ENCODE peak calls at places on chromosomes 3 and 15, in six cellular contexts. One of them, this sample, is unnamed. For H3K4me1, the result is how much of the 10 kb centered on the place peaks cover.

GRCh38 chr15:80551348-80551747 is 143.8 kb upstream of the ABHD17C start:
- DNase-seq in IMR-90: no peak
- DNase-seq in neuronal stem cell: no peak
- DNase-seq in PC-3: no peak
- DNase-seq in neural progenitor cell: no peak
- DNase-seq in MM.1S: no peak
- DNase-seq in this sample: no peak

GRCh38 chr3:134976948-134977347 is 181.9 kb downstream of the EPHB1 start:
- DNase-seq in IMR-90: no peak
- DNase-seq in neuronal stem cell: no peak
- DNase-seq in PC-3: no peak
- DNase-seq in neural progenitor cell: no peak
- DNase-seq in MM.1S: no peak
- DNase-seq in this sample: no peak

GRCh38 chr3:111956449-111956848 is 22.4 kb upstream of the ABHD10 start:
- DNase-seq in IMR-90: no peak
- DNase-seq in neuronal stem cell: no peak
- DNase-seq in PC-3: no peak
- DNase-seq in neural progenitor cell: no peak
- DNase-seq in MM.1S: no peak
- DNase-seq in this sample: no peak

GRCh38 chr3:177882124-177882648 is 654.0 kb upstream of the KCNMB2 start:
- DNase-seq in IMR-90: no peak
- DNase-seq in neuronal stem cell: no peak
- DNase-seq in PC-3: no peak
- DNase-seq in neural progenitor cell: no peak
- DNase-seq in MM.1S: no peak
- DNase-seq in this sample: no peak

GRCh38 chr3:5187920-5188418 is 462 bp downstream of the EDEM1 start:
- DNase-seq in IMR-90: peak
- DNase-seq in neuronal stem cell: no peak
- DNase-seq in PC-3: peak
- DNase-seq in neural progenitor cell: peak
- DNase-seq in MM.1S: peak
- DNase-seq in this sample: peak

GRCh38 chr3:176785207-176785606 is 412.1 kb downstream of the TBL1XR1 start:
- DNase-seq in IMR-90: no peak
- DNase-seq in neuronal stem cell: no peak
- DNase-seq in PC-3: no peak
- DNase-seq in neural progenitor cell: no peak
- DNase-seq in MM.1S: no peak
- DNase-seq in this sample: no peak

GRCh38 chr3:195246608-195247007 is 24.4 kb downstream of the XXYLT1 start:
- DNase-seq in IMR-90: no peak
- DNase-seq in neuronal stem cell: no peak
- DNase-seq in PC-3: no peak
- DNase-seq in neural progenitor cell: no peak
- DNase-seq in MM.1S: no peak
- DNase-seq in this sample: no peak

GRCh38 chr3:3309836-3310235 is 130.3 kb upstream of the CRBN start:
- DNase-seq in IMR-90: no peak
- DNase-seq in neuronal stem cell: peak
- DNase-seq in PC-3: no peak
- DNase-seq in neural progenitor cell: peak
- DNase-seq in MM.1S: no peak
- DNase-seq in this sample: no peak

GRCh38 chr3:186783731-186784515 is 546 bp downstream of the EIF4A2 start:
- DNase-seq in IMR-90: peak
- DNase-seq in neuronal stem cell: peak
- DNase-seq in PC-3: peak
- DNase-seq in neural progenitor cell: peak
- DNase-seq in MM.1S: peak
- DNase-seq in this sample: peak

GRCh38 chr3:136186330-136186729 is 9.8 kb downstream of the MSL2 start:
- DNase-seq in IMR-90: no peak
- DNase-seq in neuronal stem cell: no peak
- DNase-seq in PC-3: peak
- DNase-seq in neural progenitor cell: no peak
- DNase-seq in MM.1S: peak
- DNase-seq in this sample: no peak

GRCh38 chr15:39344662-39345141 is 236.2 kb upstream of the THBS1 start:
- DNase-seq in IMR-90: no peak
- DNase-seq in neuronal stem cell: no peak
- DNase-seq in PC-3: peak
- DNase-seq in neural progenitor cell: peak
- DNase-seq in MM.1S: no peak
- DNase-seq in this sample: no peak

GRCh38 chr3:70233112-70233511 is 79.3 kb downstream of the MDFIC2 start:
- DNase-seq in IMR-90: no peak
- DNase-seq in neuronal stem cell: no peak
- DNase-seq in PC-3: no peak
- DNase-seq in neural progenitor cell: no peak
- DNase-seq in MM.1S: no peak
- DNase-seq in this sample: no peak
- H3K4me2 ChIP-seq in IMR-90: no peak
- H3K4me2 ChIP-seq in neuronal stem cell: no peak
- H3K4me2 ChIP-seq in PC-3: no peak
- H3K4me2 ChIP-seq in neural progenitor cell: no peak
- H3K4me2 ChIP-seq in MM.1S: no peak
- H3K4me2 ChIP-seq in this sample: no peak

DNA sequence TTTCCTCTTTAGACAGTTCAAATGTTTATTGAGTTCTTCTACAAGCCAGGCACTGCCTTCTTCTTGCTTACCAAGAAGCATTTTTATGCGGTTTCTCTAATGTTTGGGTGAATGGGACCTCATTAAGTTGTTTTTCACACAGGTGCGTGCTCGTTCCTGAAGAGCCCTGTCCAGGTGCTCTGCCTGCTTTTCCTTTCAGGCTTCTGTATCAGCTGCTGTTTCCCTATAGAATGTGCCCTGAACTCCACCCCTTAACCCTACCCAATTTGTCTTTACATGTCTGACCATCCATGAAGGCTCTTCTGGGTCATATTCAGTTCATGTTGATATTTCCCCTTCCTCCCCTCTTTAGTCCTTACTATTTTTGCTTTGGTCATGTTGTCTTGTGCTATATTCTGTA is 22.4 kb upstream of the GOLGA6L10 start:
- DNase-seq in IMR-90: no peak
- DNase-seq in neuronal stem cell: no peak
- DNase-seq in PC-3: no peak
- DNase-seq in neural progenitor cell: no peak
- DNase-seq in MM.1S: no peak
- DNase-seq in this sample: no peak
- H3K4me1 ChIP-seq in IMR-90: under half
- H3K4me1 ChIP-seq in neuronal stem cell: under half
- H3K4me1 ChIP-seq in PC-3: under half
- H3K4me1 ChIP-seq in neural progenitor cell: under half
- H3K4me1 ChIP-seq in MM.1S: under half
- H3K4me1 ChIP-seq in this sample: under half

GRCh38 chr3:126197854-126198584 is 17.6 kb upstream of the ALDH1L1 start:
- DNase-seq in IMR-90: peak
- DNase-seq in neuronal stem cell: no peak
- DNase-seq in PC-3: peak
- DNase-seq in neural progenitor cell: peak
- DNase-seq in MM.1S: peak
- DNase-seq in this sample: peak

GRCh38 chr3:126199256-126199655 is 18.9 kb upstream of the ALDH1L1 start:
- DNase-seq in IMR-90: no peak
- DNase-seq in neuronal stem cell: no peak
- DNase-seq in PC-3: no peak
- DNase-seq in neural progenitor cell: no peak
- DNase-seq in MM.1S: no peak
- DNase-seq in this sample: no peak

GRCh38 chr3:126202281-126203079 is 22.1 kb upstream of the ALDH1L1 start:
- DNase-seq in IMR-90: no peak
- DNase-seq in neuronal stem cell: no peak
- DNase-seq in PC-3: no peak
- DNase-seq in neural progenitor cell: peak
- DNase-seq in MM.1S: no peak
- DNase-seq in this sample: no peak

GRCh38 chr3:126201168-126201567 is 20.8 kb upstream of the ALDH1L1 start:
- DNase-seq in IMR-90: no peak
- DNase-seq in neuronal stem cell: no peak
- DNase-seq in PC-3: peak
- DNase-seq in neural progenitor cell: no peak
- DNase-seq in MM.1S: no peak
- DNase-seq in this sample: no peak

GRCh38 chr3:126200534-126200933 is 20.1 kb upstream of the ALDH1L1 start:
- DNase-seq in IMR-90: no peak
- DNase-seq in neuronal stem cell: no peak
- DNase-seq in PC-3: no peak
- DNase-seq in neural progenitor cell: no peak
- DNase-seq in MM.1S: no peak
- DNase-seq in this sample: no peak
- H3K4me2 ChIP-seq in IMR-90: no peak
- H3K4me2 ChIP-seq in neuronal stem cell: no peak
- H3K4me2 ChIP-seq in PC-3: no peak
- H3K4me2 ChIP-seq in neural progenitor cell: no peak
- H3K4me2 ChIP-seq in MM.1S: no peak
- H3K4me2 ChIP-seq in this sample: no peak

DNA sequence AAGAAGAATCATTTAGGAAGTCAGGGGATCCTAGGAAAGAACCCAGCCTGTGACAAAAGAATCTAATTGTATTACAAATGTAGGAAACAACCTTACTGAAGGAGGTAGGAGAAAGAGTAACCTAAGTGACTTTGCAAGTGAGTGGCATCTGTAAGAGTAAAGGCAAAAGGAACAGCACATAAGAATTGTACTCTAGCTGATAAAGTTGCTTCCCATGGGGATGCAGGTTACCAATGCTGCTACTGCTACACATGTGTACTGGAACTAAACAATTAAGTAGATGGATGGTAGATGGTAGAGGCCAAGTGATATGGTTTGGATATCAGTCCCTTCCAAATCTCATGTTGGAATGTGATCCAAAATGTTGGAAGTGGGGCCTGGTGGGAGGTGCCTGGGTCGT is 60.8 kb downstream of the OSBPL10 start:
- DNase-seq in IMR-90: no peak
- DNase-seq in neuronal stem cell: no peak
- DNase-seq in PC-3: no peak
- DNase-seq in neural progenitor cell: no peak
- DNase-seq in MM.1S: no peak
- DNase-seq in this sample: no peak
- H3K4me1 ChIP-seq in IMR-90: under half
- H3K4me1 ChIP-seq in neuronal stem cell: under half
- H3K4me1 ChIP-seq in PC-3: under half
- H3K4me1 ChIP-seq in neural progenitor cell: under half
- H3K4me1 ChIP-seq in MM.1S: under half
- H3K4me1 ChIP-seq in this sample: under half

GRCh38 chr3:124567168-124567567 is 163.1 kb upstream of the UMPS start:
- DNase-seq in IMR-90: no peak
- DNase-seq in neuronal stem cell: no peak
- DNase-seq in PC-3: no peak
- DNase-seq in neural progenitor cell: no peak
- DNase-seq in MM.1S: no peak
- DNase-seq in this sample: no peak

GRCh38 chr3:124566701-124567100 is 163.6 kb upstream of the UMPS start:
- DNase-seq in IMR-90: no peak
- DNase-seq in neuronal stem cell: no peak
- DNase-seq in PC-3: no peak
- DNase-seq in neural progenitor cell: no peak
- DNase-seq in MM.1S: no peak
- DNase-seq in this sample: no peak

GRCh38 chr3:124565551-124565950 is 164.7 kb upstream of the UMPS start:
- DNase-seq in IMR-90: no peak
- DNase-seq in neuronal stem cell: no peak
- DNase-seq in PC-3: no peak
- DNase-seq in neural progenitor cell: no peak
- DNase-seq in MM.1S: no peak
- DNase-seq in this sample: no peak

GRCh38 chr3:124563376-124563775 is 166.9 kb upstream of the UMPS start:
- DNase-seq in IMR-90: peak
- DNase-seq in neuronal stem cell: no peak
- DNase-seq in PC-3: peak
- DNase-seq in neural progenitor cell: no peak
- DNase-seq in MM.1S: no peak
- DNase-seq in this sample: no peak

GRCh38 chr3:124565013-124565412 is 165.2 kb upstream of the UMPS start:
- DNase-seq in IMR-90: peak
- DNase-seq in neuronal stem cell: peak
- DNase-seq in PC-3: peak
- DNase-seq in neural progenitor cell: peak
- DNase-seq in MM.1S: peak
- DNase-seq in this sample: peak
- H3K4me2 ChIP-seq in IMR-90: no peak
- H3K4me2 ChIP-seq in neuronal stem cell: no peak
- H3K4me2 ChIP-seq in PC-3: peak
- H3K4me2 ChIP-seq in neural progenitor cell: no peak
- H3K4me2 ChIP-seq in MM.1S: no peak
- H3K4me2 ChIP-seq in this sample: no peak

GRCh38 chr3:122984007-122984406 is 43.6 kb downstream of the SEMA5B start:
- DNase-seq in IMR-90: no peak
- DNase-seq in neuronal stem cell: no peak
- DNase-seq in PC-3: no peak
- DNase-seq in neural progenitor cell: peak
- DNase-seq in MM.1S: no peak
- DNase-seq in this sample: no peak

GRCh38 chr3:122978569-122978968 is 49.0 kb downstream of the SEMA5B start:
- DNase-seq in IMR-90: no peak
- DNase-seq in neuronal stem cell: no peak
- DNase-seq in PC-3: no peak
- DNase-seq in neural progenitor cell: no peak
- DNase-seq in MM.1S: no peak
- DNase-seq in this sample: peak

GRCh38 chr3:122984650-122985049 is 42.9 kb downstream of the SEMA5B start:
- DNase-seq in IMR-90: no peak
- DNase-seq in neuronal stem cell: no peak
- DNase-seq in PC-3: no peak
- DNase-seq in neural progenitor cell: no peak
- DNase-seq in MM.1S: no peak
- DNase-seq in this sample: no peak

GRCh38 chr3:122985539-122985938 is 42.0 kb downstream of the SEMA5B start:
- DNase-seq in IMR-90: no peak
- DNase-seq in neuronal stem cell: no peak
- DNase-seq in PC-3: no peak
- DNase-seq in neural progenitor cell: peak
- DNase-seq in MM.1S: no peak
- DNase-seq in this sample: no peak

GRCh38 chr3:122982202-122983185 is 45.1 kb downstream of the SEMA5B start:
- DNase-seq in IMR-90: no peak
- DNase-seq in neuronal stem cell: no peak
- DNase-seq in PC-3: no peak
- DNase-seq in neural progenitor cell: peak
- DNase-seq in MM.1S: no peak
- DNase-seq in this sample: no peak
- H3K4me1 ChIP-seq in IMR-90: under half
- H3K4me1 ChIP-seq in neuronal stem cell: half or more
- H3K4me1 ChIP-seq in PC-3: under half
- H3K4me1 ChIP-seq in neural progenitor cell: half or more
- H3K4me1 ChIP-seq in MM.1S: under half
- H3K4me1 ChIP-seq in this sample: under half

DNA sequence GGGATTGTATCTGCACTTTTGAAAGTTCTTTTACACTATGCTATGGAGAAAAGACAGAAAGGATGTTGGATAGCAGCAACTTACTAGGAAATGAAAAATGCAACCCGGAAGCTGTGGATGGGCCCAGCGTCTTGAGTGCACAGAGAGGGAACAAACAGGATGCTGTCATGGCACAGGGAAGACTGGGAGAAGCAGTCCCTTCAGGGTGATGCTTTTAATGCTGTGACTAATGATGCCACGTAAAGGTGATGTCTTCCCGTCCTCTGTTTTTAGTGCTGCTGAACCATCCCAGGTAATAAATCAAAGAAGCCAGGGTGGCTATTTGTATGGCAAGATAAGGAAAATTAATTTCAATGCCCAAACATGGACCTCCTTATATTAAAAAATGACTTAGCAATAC is 437.6 kb downstream of the FOXP1 start:
- DNase-seq in IMR-90: no peak
- DNase-seq in neuronal stem cell: no peak
- DNase-seq in PC-3: peak
- DNase-seq in neural progenitor cell: no peak
- DNase-seq in MM.1S: no peak
- DNase-seq in this sample: no peak
- H3K4me2 ChIP-seq in IMR-90: no peak
- H3K4me2 ChIP-seq in neuronal stem cell: no peak
- H3K4me2 ChIP-seq in PC-3: no peak
- H3K4me2 ChIP-seq in neural progenitor cell: no peak
- H3K4me2 ChIP-seq in MM.1S: no peak
- H3K4me2 ChIP-seq in this sample: no peak